ENCODE peak calls at places on chromosomes 11 and 22, in seven cellular contexts. D is HCT116, G is hepatocyte, S is right atrium auricular region, L is astrocyte of the spinal cord, X is prostate gland, Z is tibial nerve. F is an unnamed sample.

GRCh38 chr22:38868886-38869381 is 3.1 kb downstream of the CBX6 start:
- DNase-seq in D (peak; percentile 40), G (peak; percentile 91), S (peak; percentile 76), L (peak; percentile 50), X (peak; percentile 74), Z (peak; percentile 72), F (peak; percentile 81)

GRCh38 chr11:14124886-14125285 is 162.4 kb downstream of the SPON1 start:
- DNase-seq in D (no peak), G (no peak), S (no peak), L (no peak), X (no peak), Z (no peak), F (no peak)

GRCh38 chr11:2314525-2315394 is 12.9 kb downstream of the TSPAN32 start:
- DNase-seq in D (no peak), G (peak; percentile 87), S (peak; percentile 90), L (peak; percentile 87), X (peak; percentile 71), Z (peak; percentile 86), F (no peak)

GRCh38 chr11:20134991-20135736 is 25.1 kb downstream of the DBX1 start:
- DNase-seq in D (no peak), G (no peak), S (no peak), L (no peak), X (no peak), Z (no peak), F (no peak)

GRCh38 chr11:130671801-130672700 is 223.6 kb downstream of the ADAMTS15 start:
- DNase-seq in D (no peak), G (peak; percentile 88), S (peak; percentile 88), L (peak; percentile 93), X (no peak), Z (no peak), F (no peak)

GRCh38 chr11:129536338-129536737 is 160.7 kb downstream of the BARX2 start:
- DNase-seq in D (no peak), G (no peak), S (no peak), L (no peak), X (no peak), Z (no peak), F (no peak)

GRCh38 chr11:42766191-42766590 is 545.6 kb upstream of the API5 start:
- DNase-seq in D (no peak), G (no peak), S (no peak), L (no peak), X (no peak), Z (no peak), F (no peak)

GRCh38 chr11:71384561-71384960 is 63.6 kb downstream of the DHCR7 start:
- DNase-seq in D (no peak), G (no peak), S (no peak), L (no peak), X (no peak), Z (no peak), F (no peak)

GRCh38 chr11:119904636-119905035 is 175.6 kb upstream of the NECTIN1 start:
- DNase-seq in D (no peak), G (no peak), S (no peak), L (no peak), X (no peak), Z (no peak), F (no peak)

GRCh38 chr11:92399702-92400101 is 175.1 kb downstream of the FAT3 start:
- DNase-seq in D (no peak), G (no peak), S (no peak), L (no peak), X (no peak), Z (no peak), F (no peak)

GRCh38 chr11:35610636-35611035 is 7.6 kb upstream of the FJX1 start:
- DNase-seq in D (no peak), G (no peak), S (no peak), L (no peak), X (no peak), Z (no peak), F (no peak)

GRCh38 chr22:19036523-19037273 is 85.5 kb downstream of the DGCR2 start:
- DNase-seq in D (no peak), G (no peak), S (no peak), L (no peak), X (no peak), Z (no peak), F (no peak)
- TF ChIP-seq CTCF in D (no peak), G (no peak), S (no peak), L (peak; percentile 16), X (no peak), Z (no peak), F (no peak)

DNA sequence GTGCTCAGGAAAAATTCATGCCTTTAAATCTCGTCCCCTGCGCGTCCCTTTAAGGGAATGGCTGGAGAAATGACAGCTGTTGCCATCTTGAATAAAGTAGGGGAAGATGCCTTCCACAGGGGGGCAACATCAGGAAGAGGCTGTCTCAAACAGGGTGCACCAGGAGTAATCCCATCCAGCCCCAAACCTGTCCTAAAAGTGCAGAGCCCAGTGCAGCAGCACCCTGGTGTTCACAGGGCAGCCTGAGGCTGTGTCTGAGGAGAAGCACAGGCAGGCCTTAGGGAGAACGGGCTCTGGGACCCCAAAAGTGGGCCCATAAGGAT is 10.8 kb upstream of the C11orf96 start:
- DNase-seq in D (no peak), G (no peak), S (no peak), L (no peak), X (no peak), Z (no peak), F (no peak)
- TF ChIP-seq CTCF in D (peak; percentile 22), G (no peak), S (no peak), L (no peak), X (no peak), Z (no peak), F (no peak)

GRCh38 chr11:134380785-134381184 is 31.3 kb downstream of the B3GAT1 start:
- DNase-seq in D (no peak), G (no peak), S (no peak), L (no peak), X (no peak), Z (no peak), F (no peak)
- TF ChIP-seq CTCF in D (no peak), G (no peak), S (no peak), L (no peak), X (no peak), Z (no peak), F (no peak)

GRCh38 chr11:104033561-104033960 is 2.9 kb upstream of the DDI1 start:
- DNase-seq in D (no peak), G (peak; percentile 15), S (no peak), L (no peak), X (no peak), Z (no peak), F (no peak)
- TF ChIP-seq CTCF in D (no peak), G (no peak), S (no peak), L (no peak), X (no peak), Z (no peak), F (no peak)

DNA sequence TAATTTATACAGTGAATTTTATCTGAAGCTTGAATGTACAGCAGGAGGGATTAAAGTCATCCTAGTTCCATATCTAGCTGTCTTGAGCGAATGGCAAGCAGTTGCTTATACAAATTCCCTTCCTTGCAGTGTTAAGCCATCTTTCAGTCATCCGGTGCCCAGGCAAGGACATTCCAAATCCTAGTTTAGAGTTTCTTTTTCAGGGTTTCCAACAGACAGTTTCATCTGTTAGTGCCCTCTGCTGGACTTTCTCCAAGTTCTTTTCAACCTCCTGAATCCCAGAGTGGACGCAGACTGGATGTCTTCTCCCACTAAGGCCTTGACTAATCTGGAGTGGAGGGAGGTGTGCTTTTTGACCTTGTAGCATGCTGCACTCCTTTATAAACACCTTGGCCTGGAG is 45.4 kb downstream of the GRAMD1B start:
- DNase-seq in D (no peak), G (peak; percentile 62), S (no peak), L (peak; percentile 66), X (no peak), Z (no peak), F (no peak)
- TF ChIP-seq CTCF in D (peak; percentile 42), G (peak; percentile 47), S (peak; percentile 28), L (peak; percentile 31), X (no peak), Z (no peak), F (no peak)

F was measured in vagina.